ENCODE peak calls at places on chromosome 1, in four cellular contexts. C, H, I and S are unnamed samples.

GRCh38 chr1:109493227-109493626 is 667 bp upstream of the CYB561D1 start:
- DNase-seq in C (no peak), H (no peak), I (no peak), S (no peak)

GRCh38 chr1:158008630-158009029 is 15.2 kb downstream of the KIRREL1 start:
- DNase-seq in C (no peak), H (no peak), I (peak), S (no peak)

GRCh38 chr1:200684015-200684414 is 14.3 kb upstream of the DDX59 start:
- DNase-seq in C (no peak), H (no peak), I (peak), S (no peak)

GRCh38 chr1:114861384-114861783 is 6.7 kb downstream of the SYCP1 start:
- DNase-seq in C (no peak), H (no peak), I (no peak), S (no peak)

GRCh38 chr1:39110325-39110851 is 84.2 kb downstream of the NDUFS5 start:
- DNase-seq in C (no peak), H (no peak), I (peak), S (no peak)

GRCh38 chr1:64933296-64934070 is 32.9 kb downstream of the JAK1 start:
- DNase-seq in C (no peak), H (no peak), I (no peak), S (no peak)

GRCh38 chr1:27322569-27323116 is 680 bp downstream of the TMEM222 start:
- DNase-seq in C (no peak), H (no peak), I (no peak), S (no peak)

GRCh38 chr1:42586016-42586415 is 72.2 kb upstream of the PPIH start:
- DNase-seq in C (no peak), H (no peak), I (no peak), S (no peak)

GRCh38 chr1:47023268-47024137 is at the start of gene CYP4X1:
- DNase-seq in C (peak), H (peak), I (peak), S (peak)

GRCh38 chr1:32201011-32201855 is 838 bp downstream of the CCDC28B start:
- DNase-seq in C (peak), H (no peak), I (no peak), S (peak)

GRCh38 chr1:11653616-11654570 is at the start of gene FBXO2:
- DNase-seq in C (peak), H (no peak), I (peak), S (no peak)

GRCh38 chr1:15299811-15300210 is 52.8 kb downstream of the FHAD1 start:
- DNase-seq in C (no peak), H (no peak), I (no peak), S (no peak)

GRCh38 chr1:241518447-241519307 is 878 bp downstream of the FH start:
- DNase-seq in C (no peak), H (peak), I (peak), S (peak)

GRCh38 chr1:70043806-70044205 is 161.6 kb downstream of the LRRC40 start:
- DNase-seq in C (no peak), H (peak), I (peak), S (no peak)

GRCh38 chr1:2857521-2857920 is 56.0 kb upstream of the TTC34 start:
- DNase-seq in C (no peak), H (no peak), I (no peak), S (no peak)

GRCh38 chr1:228339766-228340685 is 66.6 kb downstream of the TRIM11 start:
- DNase-seq in C (no peak), H (no peak), I (no peak), S (peak)

GRCh38 chr1:39204441-39205081 is at the start of gene MACF1:
- DNase-seq in C (peak), H (no peak), I (peak), S (peak)

GRCh38 chr1:173411835-173412742 is 65.0 kb upstream of the PRDX6 start:
- DNase-seq in C (no peak), H (no peak), I (no peak), S (no peak)